ENCODE peak calls at places on chromosomes 13 and 19, in eight cellular contexts. D is gastrocnemius medialis, M is aorta, B is suprapubic skin, I is fibroblast of lung, F is ovary, T is IMR-90, L is GM23248. R is an unnamed sample.

GRCh38 chr19:13401388-13401787 is 104.9 kb downstream of the CACNA1A start:
- DNase-seq in D (no peak), M (no peak), B (no peak), I (peak; percentile 12), F (no peak), T (peak; percentile 46), L (peak; percentile 50), R (peak; percentile 8)

GRCh38 chr19:48737360-48737998 is 2.9 kb downstream of the RASIP1 start:
- DNase-seq in D (no peak), M (no peak), B (no peak), I (no peak), F (peak; percentile 84), T (no peak), L (no peak), R (no peak)

GRCh38 chr19:55315956-55316525 is 9.1 kb downstream of the TMEM150B start:
- DNase-seq in D (no peak), M (no peak), B (no peak), I (no peak), F (no peak), T (no peak), L (no peak), R (no peak)

GRCh38 chr19:23305555-23305954 is 55.4 kb upstream of the ZNF724 start:
- DNase-seq in D (no peak), M (no peak), B (no peak), I (no peak), F (no peak), T (no peak), L (no peak), R (no peak)

GRCh38 chr19:18781047-18781600 is 10.0 kb downstream of the COMP start:
- DNase-seq in D (no peak), M (no peak), B (no peak), I (no peak), F (no peak), T (no peak), L (no peak), R (no peak)

GRCh38 chr19:18594096-18594823 is 5.7 kb downstream of the REX1BD start:
- DNase-seq in D (peak; percentile 30), M (peak; percentile 93), B (no peak), I (peak; percentile 72), F (peak; percentile 89), T (peak; percentile 76), L (peak; percentile 95), R (peak; percentile 84)

GRCh38 chr19:3516675-3517207 is 10.6 kb downstream of the FZR1 start:
- DNase-seq in D (peak; percentile 16), M (no peak), B (no peak), I (no peak), F (no peak), T (no peak), L (no peak), R (no peak)

GRCh38 chr13:26010487-26011207 is 41.2 kb downstream of the SHISA2 start:
- DNase-seq in D (peak; percentile 41), M (no peak), B (no peak), I (no peak), F (no peak), T (no peak), L (no peak), R (no peak)

GRCh38 chr13:112702341-112702982 is 12.6 kb downstream of the ATP11A start:
- DNase-seq in D (no peak), M (peak; percentile 55), B (peak; percentile 45), I (no peak), F (peak; percentile 29), T (no peak), L (no peak), R (no peak)

GRCh38 chr19:17219286-17219685 is 4.1 kb downstream of the USE1 start:
- DNase-seq in D (no peak), M (no peak), B (no peak), I (no peak), F (no peak), T (no peak), L (no peak), R (no peak)

GRCh38 chr13:44818428-44818827 is 170.8 kb downstream of the NUFIP1 start:
- DNase-seq in D (no peak), M (no peak), B (no peak), I (no peak), F (no peak), T (peak; percentile 43), L (peak; percentile 25), R (peak; percentile 56)

GRCh38 chr19:33752018-33752790 is 44.5 kb upstream of the KCTD15 start:
- DNase-seq in D (no peak), M (peak; percentile 64), B (no peak), I (no peak), F (no peak), T (no peak), L (no peak), R (no peak)

GRCh38 chr19:2455481-2456300 is 1.1 kb downstream of the LMNB2 start:
- DNase-seq in D (no peak), M (no peak), B (no peak), I (no peak), F (peak; percentile 66), T (no peak), L (peak; percentile 62), R (peak; percentile 36)

GRCh38 chr19:9793051-9793591 is 24.6 kb upstream of the ZNF846 start:
- DNase-seq in D (no peak), M (peak; percentile 89), B (peak; percentile 89), I (peak; percentile 44), F (peak; percentile 42), T (peak; percentile 32), L (peak; percentile 76), R (peak; percentile 56)

GRCh38 chr19:4217429-4218264 is 11.7 kb upstream of the EBI3 start:
- DNase-seq in D (no peak), M (no peak), B (no peak), I (no peak), F (no peak), T (no peak), L (no peak), R (no peak)

GRCh38 chr13:91739751-91740150 is 341.3 kb downstream of the GPC5 start:
- DNase-seq in D (no peak), M (no peak), B (no peak), I (no peak), F (no peak), T (no peak), L (no peak), R (peak; percentile 34)

GRCh38 chr19:29329460-29330134 is 116.6 kb upstream of the UQCRFS1 start:
- DNase-seq in D (no peak), M (no peak), B (no peak), I (no peak), F (no peak), T (no peak), L (peak; percentile 26), R (peak; percentile 53)

GRCh38 chr19:46729696-46730095 is 12.8 kb upstream of the PRKD2 start:
- DNase-seq in D (no peak), M (no peak), B (no peak), I (no peak), F (no peak), T (no peak), L (no peak), R (no peak)

GRCh38 chr13:110017379-110017778 is 231.0 kb upstream of the IRS2 start:
- DNase-seq in D (no peak), M (no peak), B (no peak), I (peak; percentile 83), F (no peak), T (peak; percentile 95), L (peak; percentile 89), R (peak; percentile 58)

GRCh38 chr19:35270381-35270811 is 1.6 kb downstream of the USF2 start:
- DNase-seq in D (no peak), M (no peak), B (no peak), I (no peak), F (no peak), T (no peak), L (no peak), R (no peak)
- H3K4me1 ChIP-seq in D (peaks cover 23% of the 10 kb centered on the region), M (no peaks in the 10 kb centered on the region), B (peaks cover 44% of the 10 kb centered on the region), I (peaks cover 2% of the 10 kb centered on the region), F (peaks cover 11% of the 10 kb centered on the region), T (peaks cover 7% of the 10 kb centered on the region), L (no peaks in the 10 kb centered on the region), R (peaks cover 10% of the 10 kb centered on the region)

DNA sequence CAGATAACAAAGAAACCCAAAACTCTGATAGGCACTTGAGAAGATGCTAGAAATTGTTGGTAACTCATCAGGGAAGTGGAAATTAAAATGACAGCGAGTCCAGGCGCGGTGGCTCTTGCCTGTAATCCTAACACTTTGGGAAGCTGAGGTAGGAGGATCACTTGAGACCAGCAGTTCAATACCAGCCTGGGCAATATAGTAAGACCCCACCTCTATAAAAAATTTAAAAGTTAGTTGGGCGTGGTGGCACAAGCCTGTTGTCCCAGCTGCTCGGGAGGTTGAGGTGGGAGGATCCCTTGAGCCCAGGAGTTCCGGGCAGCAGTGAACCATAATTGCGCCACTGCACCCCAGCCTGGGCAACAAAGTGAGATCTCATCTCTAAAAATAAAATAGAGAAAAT is 2.6 kb upstream of the RYR1 start:
- DNase-seq in D (no peak), M (no peak), B (no peak), I (no peak), F (no peak), T (no peak), L (no peak), R (no peak)
- H3K9me3 ChIP-seq in D (no peaks in the 10 kb centered on the region), M (no peaks in the 10 kb centered on the region), B (no peaks in the 10 kb centered on the region), I (no peaks in the 10 kb centered on the region), F (no peaks in the 10 kb centered on the region), T (no peaks in the 10 kb centered on the region), L (no peaks in the 10 kb centered on the region), R (no peaks in the 10 kb centered on the region)

DNA sequence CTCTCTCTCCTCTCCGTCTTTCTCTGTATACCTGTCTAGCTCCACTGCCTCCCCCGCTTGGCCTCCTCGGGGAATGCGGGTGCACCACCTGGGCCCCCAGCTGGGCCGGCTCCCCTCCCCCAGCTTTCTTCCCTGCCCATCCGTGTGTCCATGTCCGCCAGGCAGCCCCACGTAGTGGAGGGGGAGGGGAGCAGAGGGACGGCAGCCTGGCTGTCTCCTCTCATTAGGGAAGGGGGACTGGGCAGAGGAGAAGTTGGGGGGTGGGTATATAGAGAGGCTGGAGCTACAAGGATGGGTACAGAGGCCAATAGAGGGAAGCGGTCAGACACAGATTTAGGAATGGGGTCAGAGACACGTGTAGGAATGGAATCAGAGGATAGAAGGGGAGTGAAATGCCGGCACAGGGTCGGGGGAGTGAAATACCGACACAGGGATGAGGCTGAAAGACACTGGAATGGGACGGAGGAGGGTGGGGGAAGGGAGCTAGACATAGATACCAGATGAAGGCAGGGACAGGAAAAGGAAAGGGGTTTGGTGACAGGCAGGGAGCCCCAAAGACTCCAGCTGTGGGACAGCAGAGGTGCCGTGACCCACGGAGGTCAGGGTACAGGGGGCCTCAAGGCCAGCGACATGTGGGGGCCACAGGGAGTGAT is 2.8 kb downstream of the NECTIN2 start:
- DNase-seq in D (no peak), M (peak; percentile 78), B (peak; percentile 64), I (no peak), F (peak; percentile 76), T (no peak), L (peak; percentile 25), R (no peak)
- H3K4me1 ChIP-seq in D (peaks cover 23% of the 10 kb centered on the region), M (no peaks in the 10 kb centered on the region), B (peaks cover 58% of the 10 kb centered on the region), I (peaks cover 7% of the 10 kb centered on the region), F (peaks cover 6% of the 10 kb centered on the region), T (peaks cover 12% of the 10 kb centered on the region), L (peaks cover 17% of the 10 kb centered on the region), R (peaks cover 35% of the 10 kb centered on the region)

DNA sequence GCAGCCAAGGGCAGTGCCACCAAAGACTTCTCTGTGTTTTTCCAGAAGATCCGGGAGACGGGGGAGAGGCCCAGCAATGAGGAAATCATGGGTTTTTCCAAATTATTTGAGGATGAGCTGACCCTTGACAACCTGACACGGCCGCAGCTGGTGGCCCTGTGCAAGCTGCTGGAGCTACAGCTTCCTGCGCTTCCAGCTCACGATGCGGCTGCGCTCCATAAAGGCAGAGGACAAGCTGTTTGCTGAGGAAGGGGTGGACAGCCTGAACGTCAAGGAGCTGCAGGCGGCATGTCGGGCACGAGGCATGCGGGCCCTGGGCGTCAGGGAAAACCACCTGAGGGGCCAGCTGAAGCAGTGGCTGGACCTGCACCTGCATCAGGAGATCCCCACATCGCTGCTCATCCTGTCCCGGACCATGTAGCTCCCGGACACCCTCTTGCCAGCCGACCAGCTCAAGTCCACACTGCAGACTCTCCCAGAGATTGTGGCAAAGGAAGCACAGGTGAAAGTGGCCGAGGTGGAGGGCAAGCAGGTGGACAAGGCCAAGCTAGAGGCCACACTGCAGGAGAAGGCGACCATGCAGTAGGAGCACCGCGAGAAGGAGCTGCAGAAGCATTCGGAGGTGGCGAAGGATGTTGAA is 11.7 kb downstream of the ZSCAN1 start:
- DNase-seq in D (no peak), M (no peak), B (no peak), I (no peak), F (no peak), T (no peak), L (no peak), R (no peak)
- H3K9me3 ChIP-seq in D (no peaks in the 10 kb centered on the region), M (peaks cover 33% of the 10 kb centered on the region), B (peaks cover 21% of the 10 kb centered on the region), I (no peaks in the 10 kb centered on the region), F (peaks cover 21% of the 10 kb centered on the region), T (peaks cover 72% of the 10 kb centered on the region), L (no peaks in the 10 kb centered on the region), R (peaks cover 32% of the 10 kb centered on the region)

R was measured in Caco-2.